ENCODE peak calls at places on chromosomes 11 and 22, in seven cellular contexts. One of them, this sample, is unnamed.

GRCh38 chr11:129021295-129021694 is 78.6 kb upstream of the TP53AIP1 start:
- DNase-seq in dorsolateral prefrontal cortex: no peak
- DNase-seq in tibial artery: no peak
- DNase-seq in Peyer's patch: no peak
- DNase-seq in brain microvascular endothelial cell: no peak
- DNase-seq in WERI-Rb-1: no peak
- DNase-seq in ovary: no peak
- DNase-seq in this sample: no peak

GRCh38 chr22:22431271-22432220 is 77.0 kb downstream of the ZNF280B start:
- DNase-seq in dorsolateral prefrontal cortex: peak
- DNase-seq in WERI-Rb-1: peak
- DNase-seq in brain microvascular endothelial cell: peak
- DNase-seq in ovary: no peak
- DNase-seq in tibial artery: peak
- DNase-seq in Peyer's patch: peak
- DNase-seq in this sample: peak

GRCh38 chr11:42473116-42473515 is 838.7 kb upstream of the API5 start:
- DNase-seq in tibial artery: no peak
- DNase-seq in Peyer's patch: no peak
- DNase-seq in dorsolateral prefrontal cortex: no peak
- DNase-seq in brain microvascular endothelial cell: no peak
- DNase-seq in WERI-Rb-1: no peak
- DNase-seq in ovary: no peak
- DNase-seq in this sample: no peak

GRCh38 chr11:58316142-58316541 is 42.7 kb downstream of the OR5B17 start:
- DNase-seq in brain microvascular endothelial cell: peak
- DNase-seq in dorsolateral prefrontal cortex: no peak
- DNase-seq in Peyer's patch: no peak
- DNase-seq in tibial artery: no peak
- DNase-seq in WERI-Rb-1: no peak
- DNase-seq in ovary: no peak
- DNase-seq in this sample: no peak

GRCh38 chr11:77093987-77094840 is 8.4 kb upstream of the OMP start:
- DNase-seq in WERI-Rb-1: no peak
- DNase-seq in brain microvascular endothelial cell: no peak
- DNase-seq in ovary: no peak
- DNase-seq in dorsolateral prefrontal cortex: peak
- DNase-seq in Peyer's patch: no peak
- DNase-seq in tibial artery: no peak
- DNase-seq in this sample: peak

GRCh38 chr11:96863520-96863919 is 473.7 kb downstream of the JRKL start:
- DNase-seq in tibial artery: no peak
- DNase-seq in Peyer's patch: no peak
- DNase-seq in ovary: no peak
- DNase-seq in WERI-Rb-1: no peak
- DNase-seq in dorsolateral prefrontal cortex: no peak
- DNase-seq in brain microvascular endothelial cell: no peak
- DNase-seq in this sample: no peak

GRCh38 chr11:72781313-72782080 is 12.3 kb downstream of the STARD10 start:
- DNase-seq in WERI-Rb-1: peak
- DNase-seq in dorsolateral prefrontal cortex: peak
- DNase-seq in ovary: peak
- DNase-seq in Peyer's patch: peak
- DNase-seq in tibial artery: no peak
- DNase-seq in brain microvascular endothelial cell: no peak
- DNase-seq in this sample: peak

GRCh38 chr11:108916290-108916689 is 251.4 kb downstream of the DDX10 start:
- DNase-seq in brain microvascular endothelial cell: no peak
- DNase-seq in tibial artery: no peak
- DNase-seq in Peyer's patch: no peak
- DNase-seq in WERI-Rb-1: no peak
- DNase-seq in ovary: no peak
- DNase-seq in dorsolateral prefrontal cortex: no peak
- DNase-seq in this sample: no peak

GRCh38 chr22:50601669-50602337 is 1.2 kb downstream of the MAPK8IP2 start:
- DNase-seq in dorsolateral prefrontal cortex: no peak
- DNase-seq in brain microvascular endothelial cell: no peak
- DNase-seq in WERI-Rb-1: no peak
- DNase-seq in Peyer's patch: no peak
- DNase-seq in tibial artery: no peak
- DNase-seq in ovary: no peak
- DNase-seq in this sample: no peak

GRCh38 chr22:44326549-44326881 is 13.8 kb upstream of the SHISAL1 start:
- DNase-seq in Peyer's patch: no peak
- DNase-seq in ovary: no peak
- DNase-seq in brain microvascular endothelial cell: no peak
- DNase-seq in WERI-Rb-1: no peak
- DNase-seq in tibial artery: no peak
- DNase-seq in dorsolateral prefrontal cortex: no peak
- DNase-seq in this sample: no peak

GRCh38 chr11:125312391-125312790 is 147.8 kb downstream of the PKNOX2 start:
- DNase-seq in WERI-Rb-1: no peak
- DNase-seq in Peyer's patch: no peak
- DNase-seq in brain microvascular endothelial cell: no peak
- DNase-seq in ovary: no peak
- DNase-seq in tibial artery: no peak
- DNase-seq in dorsolateral prefrontal cortex: no peak
- DNase-seq in this sample: no peak

GRCh38 chr11:79708319-79708928 is 267.6 kb upstream of the TENM4 start:
- DNase-seq in tibial artery: no peak
- DNase-seq in WERI-Rb-1: peak
- DNase-seq in Peyer's patch: peak
- DNase-seq in brain microvascular endothelial cell: peak
- DNase-seq in dorsolateral prefrontal cortex: no peak
- DNase-seq in ovary: no peak
- DNase-seq in this sample: no peak

GRCh38 chr22:31250740-31251330 is 38.7 kb downstream of the LIMK2 start:
- DNase-seq in brain microvascular endothelial cell: no peak
- DNase-seq in tibial artery: no peak
- DNase-seq in Peyer's patch: peak
- DNase-seq in dorsolateral prefrontal cortex: no peak
- DNase-seq in ovary: no peak
- DNase-seq in WERI-Rb-1: no peak
- DNase-seq in this sample: no peak

GRCh38 chr22:26804315-26804714 is 146.9 kb downstream of the MIAT start:
- DNase-seq in ovary: no peak
- DNase-seq in Peyer's patch: no peak
- DNase-seq in brain microvascular endothelial cell: no peak
- DNase-seq in tibial artery: no peak
- DNase-seq in dorsolateral prefrontal cortex: no peak
- DNase-seq in WERI-Rb-1: no peak
- DNase-seq in this sample: no peak

GRCh38 chr11:72753341-72754148 is 1.3 kb upstream of the ARAP1 start:
- DNase-seq in dorsolateral prefrontal cortex: no peak
- DNase-seq in brain microvascular endothelial cell: no peak
- DNase-seq in Peyer's patch: no peak
- DNase-seq in WERI-Rb-1: no peak
- DNase-seq in ovary: no peak
- DNase-seq in tibial artery: no peak
- DNase-seq in this sample: no peak

GRCh38 chr11:126501641-126502040 is 146.2 kb downstream of the ST3GAL4 start:
- DNase-seq in Peyer's patch: no peak
- DNase-seq in WERI-Rb-1: no peak
- DNase-seq in brain microvascular endothelial cell: no peak
- DNase-seq in dorsolateral prefrontal cortex: no peak
- DNase-seq in ovary: no peak
- DNase-seq in tibial artery: no peak
- DNase-seq in this sample: no peak

GRCh38 chr11:106091480-106092123 is 14.1 kb downstream of the AASDHPPT start:
- DNase-seq in WERI-Rb-1: no peak
- DNase-seq in brain microvascular endothelial cell: peak
- DNase-seq in dorsolateral prefrontal cortex: no peak
- DNase-seq in ovary: no peak
- DNase-seq in Peyer's patch: no peak
- DNase-seq in tibial artery: no peak
- DNase-seq in this sample: no peak

GRCh38 chr22:49582171-49582570 is 245.5 kb downstream of the BRD1 start:
- DNase-seq in Peyer's patch: no peak
- DNase-seq in dorsolateral prefrontal cortex: peak
- DNase-seq in WERI-Rb-1: no peak
- DNase-seq in tibial artery: no peak
- DNase-seq in ovary: no peak
- DNase-seq in brain microvascular endothelial cell: no peak
- DNase-seq in this sample: no peak

GRCh38 chr11:102989379-102990047 is 34.0 kb upstream of the MMP13 start:
- DNase-seq in WERI-Rb-1: no peak
- DNase-seq in Peyer's patch: no peak
- DNase-seq in tibial artery: no peak
- DNase-seq in dorsolateral prefrontal cortex: no peak
- DNase-seq in ovary: no peak
- DNase-seq in brain microvascular endothelial cell: peak
- DNase-seq in this sample: no peak
- TF ChIP-seq CTCF in WERI-Rb-1: no peak
- TF ChIP-seq CTCF in Peyer's patch: no peak
- TF ChIP-seq CTCF in tibial artery: no peak
- TF ChIP-seq CTCF in dorsolateral prefrontal cortex: no peak
- TF ChIP-seq CTCF in ovary: no peak
- TF ChIP-seq CTCF in brain microvascular endothelial cell: no peak
- TF ChIP-seq CTCF in this sample: no peak

GRCh38 chr11:20075627-20076026 is 84.6 kb downstream of the DBX1 start:
- DNase-seq in WERI-Rb-1: no peak
- DNase-seq in dorsolateral prefrontal cortex: no peak
- DNase-seq in tibial artery: no peak
- DNase-seq in brain microvascular endothelial cell: no peak
- DNase-seq in ovary: no peak
- DNase-seq in Peyer's patch: no peak
- DNase-seq in this sample: no peak

GRCh38 chr11:20077973-20078372 is 82.3 kb downstream of the DBX1 start:
- DNase-seq in tibial artery: no peak
- DNase-seq in brain microvascular endothelial cell: no peak
- DNase-seq in WERI-Rb-1: peak
- DNase-seq in Peyer's patch: no peak
- DNase-seq in dorsolateral prefrontal cortex: no peak
- DNase-seq in ovary: no peak
- DNase-seq in this sample: no peak

GRCh38 chr11:20080032-20080685 is 80.1 kb downstream of the DBX1 start:
- DNase-seq in tibial artery: no peak
- DNase-seq in WERI-Rb-1: no peak
- DNase-seq in dorsolateral prefrontal cortex: no peak
- DNase-seq in ovary: no peak
- DNase-seq in brain microvascular endothelial cell: no peak
- DNase-seq in Peyer's patch: no peak
- DNase-seq in this sample: no peak

GRCh38 chr11:20081336-20081735 is 78.9 kb downstream of the DBX1 start:
- DNase-seq in tibial artery: no peak
- DNase-seq in Peyer's patch: no peak
- DNase-seq in brain microvascular endothelial cell: no peak
- DNase-seq in dorsolateral prefrontal cortex: no peak
- DNase-seq in ovary: no peak
- DNase-seq in WERI-Rb-1: peak
- DNase-seq in this sample: no peak

GRCh38 chr11:20078846-20079245 is 81.4 kb downstream of the DBX1 start:
- DNase-seq in WERI-Rb-1: no peak
- DNase-seq in ovary: no peak
- DNase-seq in Peyer's patch: no peak
- DNase-seq in dorsolateral prefrontal cortex: no peak
- DNase-seq in tibial artery: no peak
- DNase-seq in brain microvascular endothelial cell: no peak
- DNase-seq in this sample: no peak
- H3K27ac ChIP-seq in WERI-Rb-1: peak
- H3K27ac ChIP-seq in ovary: no peak
- H3K27ac ChIP-seq in Peyer's patch: no peak
- H3K27ac ChIP-seq in dorsolateral prefrontal cortex: no peak
- H3K27ac ChIP-seq in tibial artery: no peak
- H3K27ac ChIP-seq in brain microvascular endothelial cell: no peak
- H3K27ac ChIP-seq in this sample: no peak

GRCh38 chr11:119999220-119999619 is 138.7 kb downstream of the TRIM29 start:
- DNase-seq in WERI-Rb-1: peak
- DNase-seq in brain microvascular endothelial cell: no peak
- DNase-seq in ovary: no peak
- DNase-seq in Peyer's patch: no peak
- DNase-seq in dorsolateral prefrontal cortex: no peak
- DNase-seq in tibial artery: no peak
- DNase-seq in this sample: no peak
- TF ChIP-seq CTCF in WERI-Rb-1: peak
- TF ChIP-seq CTCF in brain microvascular endothelial cell: peak
- TF ChIP-seq CTCF in ovary: no peak
- TF ChIP-seq CTCF in Peyer's patch: no peak
- TF ChIP-seq CTCF in dorsolateral prefrontal cortex: no peak
- TF ChIP-seq CTCF in tibial artery: no peak
- TF ChIP-seq CTCF in this sample: no peak

DNA sequence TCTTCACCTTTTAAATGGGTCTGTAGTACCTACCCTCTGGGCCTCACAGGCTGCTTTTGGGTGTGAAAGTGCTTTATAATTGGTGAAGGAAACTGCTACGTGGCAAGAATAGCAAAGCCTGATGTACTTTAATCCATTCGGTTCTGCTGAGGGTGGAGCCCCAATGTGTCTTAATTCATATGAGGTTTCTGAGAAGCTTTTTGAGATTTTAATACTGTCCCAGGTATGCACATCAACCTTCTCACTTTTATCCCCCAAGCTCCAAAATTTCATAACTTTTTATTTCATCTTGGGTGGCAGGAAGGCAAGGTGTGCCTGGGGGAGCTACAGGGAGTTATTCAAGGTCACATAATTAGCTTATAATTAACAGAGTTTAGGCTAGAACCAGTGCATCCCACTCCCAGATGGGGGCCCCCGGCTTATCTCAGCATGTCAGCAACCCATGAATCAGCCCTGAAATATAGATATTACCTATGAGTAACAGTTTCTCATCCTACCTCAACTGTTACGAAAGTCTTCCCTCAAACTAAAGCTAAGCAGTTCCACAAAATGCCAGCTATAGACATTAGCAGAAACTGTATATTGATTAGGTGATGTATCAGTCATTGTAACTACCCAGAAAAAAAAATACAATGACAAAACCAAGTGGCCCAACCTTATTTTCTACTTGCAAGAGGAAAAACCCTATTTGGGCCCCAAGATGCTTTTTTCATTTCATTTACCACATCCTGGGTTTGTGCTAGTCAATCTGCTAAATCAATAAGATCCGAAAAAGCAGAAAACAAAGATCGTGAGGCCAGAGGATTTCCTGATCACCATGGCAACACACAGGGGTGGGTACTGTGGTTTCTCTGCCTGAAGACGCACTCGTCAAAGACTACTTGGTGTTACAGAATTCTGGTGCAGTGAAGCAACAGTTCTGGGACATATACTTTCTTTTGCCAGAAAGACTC is 26.7 kb downstream of the CD44 start:
- DNase-seq in dorsolateral prefrontal cortex: no peak
- DNase-seq in tibial artery: peak
- DNase-seq in Peyer's patch: peak
- DNase-seq in ovary: no peak
- DNase-seq in WERI-Rb-1: peak
- DNase-seq in brain microvascular endothelial cell: peak
- DNase-seq in this sample: no peak
- H3K27ac ChIP-seq in dorsolateral prefrontal cortex: peak
- H3K27ac ChIP-seq in tibial artery: peak
- H3K27ac ChIP-seq in Peyer's patch: peak
- H3K27ac ChIP-seq in ovary: no peak
- H3K27ac ChIP-seq in WERI-Rb-1: no peak
- H3K27ac ChIP-seq in brain microvascular endothelial cell: peak
- H3K27ac ChIP-seq in this sample: peak

This sample was measured in lower lobe of right lung.